ENCODE peak calls at places on chromosomes 3 and 15, in six cellular contexts. G, D, T, I, X and E are unnamed samples.

GRCh38 chr3:195897853-195898415 is 10.4 kb downstream of the TNK2 start:
- DNase-seq in G (no peak), T (no peak), X (no peak), I (no peak), D (no peak), E (no peak)

GRCh38 chr3:155739154-155739553 is 5.7 kb downstream of the PLCH1 start:
- DNase-seq in G (no peak), D (peak; percentile 33), X (peak; percentile 31), I (peak; percentile 12), T (no peak), E (no peak)

GRCh38 chr15:89362203-89363101 is 27.8 kb upstream of the POLG start:
- DNase-seq in T (no peak), D (no peak), G (no peak), X (no peak), I (no peak), E (no peak)

GRCh38 chr3:7205535-7206331 is 344.8 kb downstream of the GRM7 start:
- DNase-seq in G (peak; percentile 25), X (no peak), T (peak; percentile 38), D (peak; percentile 14), I (no peak), E (no peak)

GRCh38 chr3:195080125-195080524 is 190.8 kb downstream of the XXYLT1 start:
- DNase-seq in I (no peak), G (no peak), T (no peak), X (no peak), D (no peak), E (no peak)

GRCh38 chr15:68640791-68641331 is 62.1 kb downstream of the CORO2B start:
- DNase-seq in I (peak; percentile 40), G (no peak), T (peak; percentile 89), D (no peak), X (peak; percentile 29), E (no peak)

GRCh38 chr3:36678216-36679013 is 85.9 kb downstream of the DCLK3 start:
- DNase-seq in I (peak; percentile 65), G (peak; percentile 81), D (no peak), X (peak; percentile 55), T (peak; percentile 67), E (peak; percentile 78)

GRCh38 chr15:67091073-67091965 is 25.9 kb downstream of the SMAD3 start:
- DNase-seq in G (peak; percentile 99), X (peak; percentile 90), D (peak; percentile 97), I (peak; percentile 97), T (peak; percentile 99), E (peak; percentile 93)

GRCh38 chr3:158731938-158732855 is at the start of gene RARRES1:
- DNase-seq in X (peak; percentile 68), D (peak; percentile 61), T (peak; percentile 70), I (peak; percentile 48), G (no peak), E (peak; percentile 41)

GRCh38 chr3:55534876-55535275 is 47.8 kb upstream of the WNT5A start:
- DNase-seq in D (no peak), G (no peak), I (no peak), X (no peak), T (peak; percentile 75), E (no peak)

GRCh38 chr3:127970966-127971592 is 56.0 kb downstream of the KBTBD12 start:
- DNase-seq in T (peak; percentile 41), G (peak; percentile 20), D (peak; percentile 54), X (peak; percentile 75), I (peak; percentile 62), E (peak; percentile 70)

GRCh38 chr15:99427210-99427609 is 138.6 kb upstream of the MEF2A start:
- DNase-seq in D (no peak), G (no peak), T (no peak), X (no peak), I (no peak), E (no peak)

GRCh38 chr3:135918600-135918999 is 46.9 kb upstream of the PPP2R3A start:
- DNase-seq in I (peak; percentile 69), G (peak; percentile 37), X (peak; percentile 76), T (peak; percentile 31), D (peak; percentile 56), E (peak; percentile 69)

GRCh38 chr15:96107922-96108321 is 222.6 kb upstream of the NR2F2 start:
- DNase-seq in G (peak; percentile 81), X (peak; percentile 44), T (no peak), D (peak; percentile 36), I (peak; percentile 38), E (peak; percentile 13)

GRCh38 chr15:39127151-39127815 is 453.6 kb upstream of the THBS1 start:
- DNase-seq in G (peak; percentile 76), D (no peak), I (peak; percentile 29), T (no peak), X (no peak), E (peak; percentile 86)

GRCh38 chr15:88649753-88650551 is 11.1 kb downstream of the ISG20 start:
- DNase-seq in X (no peak), T (no peak), I (no peak), D (no peak), G (no peak), E (no peak)

GRCh38 chr15:22811640-22812039 is 25.2 kb downstream of the NIPA1 start:
- DNase-seq in X (peak; percentile 42), T (no peak), G (no peak), D (peak; percentile 57), I (no peak), E (peak; percentile 32)

GRCh38 chr3:9695322-9695721 is 8.3 kb upstream of the CPNE9 start:
- DNase-seq in I (no peak), D (no peak), T (no peak), X (no peak), G (no peak), E (no peak)

GRCh38 chr3:111797035-111797717 is 61.9 kb upstream of the PHLDB2 start:
- DNase-seq in I (peak; percentile 73), X (no peak), D (peak; percentile 52), T (no peak), G (no peak), E (peak; percentile 51)

GRCh38 chr3:150414273-150414672 is 6.2 kb downstream of the TSC22D2 start:
- DNase-seq in G (peak; percentile 66), T (peak; percentile 67), X (peak; percentile 58), D (peak; percentile 51), I (peak; percentile 56), E (peak; percentile 51)

GRCh38 chr3:126958638-126959085 is 24.3 kb upstream of the PLXNA1 start:
- DNase-seq in X (no peak), T (no peak), I (no peak), D (no peak), G (no peak), E (no peak)

GRCh38 chr3:12536423-12536822 is 8.9 kb downstream of the MKRN2OS start:
- DNase-seq in D (peak; percentile 51), I (peak; percentile 20), T (no peak), G (no peak), X (peak; percentile 62), E (peak; percentile 31)

GRCh38 chr3:58414538-58415197 is 19.0 kb downstream of the PDHB start:
- DNase-seq in X (peak; percentile 80), G (peak; percentile 36), I (peak; percentile 77), T (peak; percentile 52), D (peak; percentile 73), E (peak; percentile 88)

GRCh38 chr3:159938712-159939111 is 49.9 kb upstream of the IL12A start:
- DNase-seq in G (peak; percentile 31), X (peak; percentile 60), I (peak; percentile 74), T (peak; percentile 56), D (no peak), E (peak; percentile 71)

GRCh38 chr3:127775398-127776109 is 46.8 kb downstream of the MGLL start:
- DNase-seq in I (peak; percentile 80), D (peak; percentile 68), T (peak; percentile 54), X (peak; percentile 60), G (peak; percentile 85), E (peak; percentile 75)

GRCh38 chr3:121998588-121999473 is 23.2 kb downstream of the ILDR1 start:
- DNase-seq in G (no peak), I (no peak), X (peak; percentile 23), D (no peak), T (no peak), E (no peak)

GRCh38 chr3:125406070-125406469 is 30.9 kb upstream of the ZNF148 start:
- DNase-seq in T (no peak), X (no peak), G (no peak), D (no peak), I (no peak), E (no peak)

GRCh38 chr3:16841906-16842709 is 42.6 kb upstream of the PLCL2 start:
- DNase-seq in G (no peak), D (no peak), X (no peak), I (no peak), T (no peak), E (no peak)

GRCh38 chr3:52535411-52536111 is 844 bp upstream of the UQCC5 start:
- DNase-seq in G (no peak), X (no peak), T (no peak), I (no peak), D (no peak), E (no peak)
- H3K4me3 ChIP-seq in G (peak overlapping the region; percentile 11), X (no peak overlapping the region), T (no peak overlapping the region), I (peak overlapping the region; percentile 60), D (no peak overlapping the region), E (no peak overlapping the region)

GRCh38 chr3:44418549-44418948 is 58.9 kb downstream of the ZNF445 start:
- DNase-seq in T (no peak), G (no peak), D (no peak), I (no peak), X (no peak), E (no peak)
- TF ChIP-seq CTCF in T (peak; percentile 32), G (peak; percentile 14), D (peak; percentile 43), I (peak; percentile 37), X (peak; percentile 56), E (peak; percentile 28)

GRCh38 chr3:169939751-169940150 is 26.9 kb upstream of the SEC62 start:
- DNase-seq in D (no peak), X (no peak), I (no peak), G (no peak), T (no peak), E (no peak)

GRCh38 chr3:169940486-169941181 is 26.0 kb upstream of the SEC62 start:
- DNase-seq in D (no peak), I (no peak), X (no peak), T (no peak), G (no peak), E (no peak)

GRCh38 chr3:169948559-169949371 is 17.8 kb upstream of the SEC62 start:
- DNase-seq in D (no peak), G (no peak), X (no peak), I (no peak), T (no peak), E (no peak)

GRCh38 chr3:169946336-169946735 is 20.3 kb upstream of the SEC62 start:
- DNase-seq in X (no peak), D (no peak), T (no peak), G (no peak), I (no peak), E (no peak)

GRCh38 chr3:169945313-169945712 is 21.3 kb upstream of the SEC62 start:
- DNase-seq in I (peak; percentile 4), X (peak; percentile 24), D (no peak), T (no peak), G (no peak), E (peak; percentile 35)
- H3K4me3 ChIP-seq in I (no peak overlapping the region), X (no peak overlapping the region), D (no peak overlapping the region), T (no peak overlapping the region), G (no peak overlapping the region), E (no peak overlapping the region)

DNA sequence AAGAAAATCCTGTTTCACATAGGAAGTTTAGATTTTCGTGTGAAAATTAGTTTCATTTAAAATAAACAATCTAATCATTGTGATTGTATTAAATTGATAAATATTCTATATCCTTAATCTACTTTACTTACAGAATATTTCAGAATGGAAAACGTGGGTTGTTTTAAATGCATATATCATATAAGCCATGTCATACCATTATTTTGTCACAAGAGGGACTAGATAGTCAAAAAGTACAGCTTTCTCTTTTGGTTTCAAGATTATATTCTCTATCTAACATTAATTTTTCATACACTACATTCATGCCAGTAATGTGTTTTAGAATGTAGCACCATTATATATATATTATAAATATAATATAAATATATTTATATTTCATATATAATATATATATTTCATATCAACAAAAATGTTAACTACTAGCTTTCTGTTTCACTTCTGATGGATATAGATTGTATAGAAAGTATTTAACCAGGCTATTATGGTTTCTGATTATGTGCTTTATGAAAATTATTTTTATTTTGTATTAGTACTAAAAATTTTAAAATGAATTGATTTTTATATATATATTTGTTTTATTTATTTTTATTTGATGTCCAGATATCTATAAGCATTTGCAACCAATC is 45.3 kb downstream of the OSTN start:
- DNase-seq in I (peak; percentile 41), X (peak; percentile 53), G (no peak), T (no peak), D (peak; percentile 28), E (peak; percentile 59)
- TF ChIP-seq CTCF in I (peak; percentile 47), X (peak; percentile 58), G (peak; percentile 28), T (peak; percentile 36), D (peak; percentile 43), E (peak; percentile 53)